ENCODE peak calls at places on chromosome 7, in ten cellular contexts. F is DND-41; R is suprapubic skin; T is pancreas; N is left ventricle myocardium inferior; U is right cardiac atrium; L is stomach; E is IMR-90; V is CD8-positive, alpha-beta T cell; J is fibroblast of lung. P is an unnamed sample. For H3K4me1, the result is how much of the 10 kb centered on the place peaks cover.

GRCh38 chr7:124171068-124171467 is 138.2 kb upstream of the TMEM229A start:
- DNase-seq in F (no peak), R (no peak), T (no peak), N (peak), U (no peak), L (no peak), E (peak), V (no peak), J (no peak), P (no peak)

GRCh38 chr7:94561841-94562514 is 52.4 kb downstream of the CASD1 start:
- DNase-seq in F (no peak), R (no peak), T (no peak), N (no peak), U (no peak), L (no peak), E (peak), V (no peak), J (peak), P (no peak)

GRCh38 chr7:158865462-158865922 is 9.1 kb downstream of the DYNC2I1 start:
- DNase-seq in F (no peak), R (no peak), T (no peak), N (no peak), U (no peak), L (no peak), E (no peak), V (no peak), J (no peak), P (no peak)

GRCh38 chr7:95205821-95206220 is 118.5 kb downstream of the PON1 start:
- DNase-seq in F (no peak), R (no peak), T (no peak), N (no peak), U (no peak), L (no peak), E (peak), V (no peak), J (peak), P (no peak)

GRCh38 chr7:147593271-147594057 is 997.1 kb upstream of the C7orf33 start:
- DNase-seq in F (no peak), R (no peak), T (no peak), N (no peak), U (no peak), L (no peak), E (no peak), V (no peak), J (no peak), P (no peak)

GRCh38 chr7:111622084-111622483 is 59.8 kb upstream of the IMMP2L start:
- DNase-seq in F (no peak), R (no peak), T (no peak), N (no peak), U (no peak), L (no peak), E (no peak), V (no peak), J (no peak), P (no peak)

GRCh38 chr7:140677496-140677895 is 4.8 kb downstream of the ADCK2 start:
- DNase-seq in F (no peak), R (peak), T (no peak), N (no peak), U (no peak), L (no peak), E (no peak), V (no peak), J (no peak), P (no peak)

GRCh38 chr7:98669417-98670015 is 52.4 kb downstream of the NPTX2 start:
- DNase-seq in F (no peak), R (no peak), T (no peak), N (peak), U (no peak), L (no peak), E (no peak), V (no peak), J (no peak), P (no peak)

GRCh38 chr7:8217200-8218068 is 44.5 kb downstream of the ICA1 start:
- DNase-seq in F (peak), R (no peak), T (no peak), N (no peak), U (no peak), L (no peak), E (peak), V (peak), J (peak), P (peak)

GRCh38 chr7:94615641-94616040 is 40.3 kb downstream of the SGCE start:
- DNase-seq in F (no peak), R (no peak), T (no peak), N (no peak), U (no peak), L (no peak), E (no peak), V (no peak), J (no peak), P (no peak)

GRCh38 chr7:22725585-22725984 is 1.4 kb upstream of the IL6 start:
- DNase-seq in F (no peak), R (no peak), T (no peak), N (no peak), U (no peak), L (no peak), E (peak), V (no peak), J (peak), P (no peak)

GRCh38 chr7:94127026-94127425 is 122.9 kb upstream of the BET1 start:
- DNase-seq in F (no peak), R (no peak), T (no peak), N (no peak), U (no peak), L (no peak), E (peak), V (no peak), J (no peak), P (no peak)

GRCh38 chr7:47902013-47902412 is 46.3 kb downstream of the PKD1L1 start:
- DNase-seq in F (no peak), R (no peak), T (no peak), N (no peak), U (no peak), L (no peak), E (no peak), V (no peak), J (no peak), P (no peak)

GRCh38 chr7:767941-768729 is 41.1 kb upstream of the PRKAR1B start:
- DNase-seq in F (no peak), R (no peak), T (no peak), N (no peak), U (peak), L (no peak), E (peak), V (no peak), J (peak), P (no peak)

GRCh38 chr7:47622946-47623640 is 41.2 kb upstream of the TNS3 start:
- DNase-seq in F (no peak), R (no peak), T (peak), N (no peak), U (no peak), L (no peak), E (peak), V (no peak), J (peak), P (no peak)

GRCh38 chr7:95933618-95934017 is 161.3 kb downstream of the DYNC1I1 start:
- DNase-seq in F (no peak), R (no peak), T (no peak), N (no peak), U (no peak), L (no peak), E (no peak), V (no peak), J (no peak), P (no peak)

GRCh38 chr7:133754718-133755117 is 372.4 kb upstream of the LRGUK start:
- DNase-seq in F (no peak), R (no peak), T (no peak), N (no peak), U (no peak), L (no peak), E (peak), V (no peak), J (no peak), P (no peak)

GRCh38 chr7:4951903-4952636 is 6.9 kb downstream of the MMD2 start:
- DNase-seq in F (peak), R (no peak), T (no peak), N (no peak), U (no peak), L (no peak), E (peak), V (no peak), J (peak), P (no peak)

GRCh38 chr7:11831383-11831726 is 643 bp downstream of the THSD7A start:
- DNase-seq in F (no peak), R (no peak), T (no peak), N (no peak), U (no peak), L (no peak), E (no peak), V (no peak), J (no peak), P (no peak)

DNA sequence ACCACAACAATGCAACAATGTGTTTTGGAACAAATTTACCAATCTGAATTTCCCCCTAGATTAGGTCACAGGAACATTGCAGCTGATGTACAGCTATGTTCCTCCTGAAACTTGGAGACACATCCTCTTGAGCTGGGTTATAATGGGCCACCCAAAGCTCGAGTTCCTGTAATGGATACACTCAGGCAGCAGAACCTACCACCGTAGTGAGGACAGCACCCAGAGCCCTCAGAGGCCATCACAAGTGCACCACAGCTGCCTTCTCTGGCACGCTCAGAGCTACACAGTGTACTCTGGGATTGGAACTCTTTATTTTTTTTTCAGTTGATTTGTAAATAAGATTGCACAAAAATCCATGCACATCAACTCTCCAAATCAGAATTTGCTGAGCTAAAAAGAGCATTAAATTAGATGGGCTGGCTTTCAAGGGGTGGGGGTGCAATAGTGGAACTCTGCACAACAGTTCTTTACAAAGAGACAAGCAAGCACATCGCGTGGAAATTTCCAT is 56.7 kb downstream of the EGFR start:
- DNase-seq in F (no peak), R (peak), T (no peak), N (peak), U (no peak), L (peak), E (no peak), V (no peak), J (no peak), P (no peak)
- H3K4me1 ChIP-seq in F (under half), R (half or more), T (half or more), N (half or more), U (under half), L (half or more), E (under half), V (under half), J (under half), P (under half)

DNA sequence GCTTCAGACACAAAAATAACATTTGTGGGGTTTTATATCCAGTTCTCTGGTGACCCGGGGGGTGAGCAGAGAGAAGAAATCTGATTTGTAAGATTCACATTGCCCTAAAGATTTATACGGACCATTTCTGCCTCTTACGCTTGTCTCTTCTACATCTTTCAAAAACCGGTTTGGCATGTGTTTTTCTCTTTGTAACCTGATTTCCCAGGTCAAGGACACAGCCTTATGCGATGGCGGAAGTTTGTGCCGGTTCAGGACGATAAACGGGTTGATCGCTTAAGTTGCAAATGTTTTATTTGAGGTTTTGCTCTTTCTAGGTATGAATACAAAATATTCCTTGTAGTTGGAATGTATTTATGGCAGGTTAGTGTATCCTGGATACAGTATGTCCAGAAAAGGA is 61.6 kb upstream of the SH2B2 start:
- DNase-seq in F (no peak), R (no peak), T (no peak), N (no peak), U (no peak), L (no peak), E (no peak), V (no peak), J (no peak), P (no peak)
- H3K27ac ChIP-seq in F (no peak), R (no peak), T (no peak), N (no peak), U (no peak), L (no peak), E (no peak), V (no peak), J (no peak), P (no peak)

DNA sequence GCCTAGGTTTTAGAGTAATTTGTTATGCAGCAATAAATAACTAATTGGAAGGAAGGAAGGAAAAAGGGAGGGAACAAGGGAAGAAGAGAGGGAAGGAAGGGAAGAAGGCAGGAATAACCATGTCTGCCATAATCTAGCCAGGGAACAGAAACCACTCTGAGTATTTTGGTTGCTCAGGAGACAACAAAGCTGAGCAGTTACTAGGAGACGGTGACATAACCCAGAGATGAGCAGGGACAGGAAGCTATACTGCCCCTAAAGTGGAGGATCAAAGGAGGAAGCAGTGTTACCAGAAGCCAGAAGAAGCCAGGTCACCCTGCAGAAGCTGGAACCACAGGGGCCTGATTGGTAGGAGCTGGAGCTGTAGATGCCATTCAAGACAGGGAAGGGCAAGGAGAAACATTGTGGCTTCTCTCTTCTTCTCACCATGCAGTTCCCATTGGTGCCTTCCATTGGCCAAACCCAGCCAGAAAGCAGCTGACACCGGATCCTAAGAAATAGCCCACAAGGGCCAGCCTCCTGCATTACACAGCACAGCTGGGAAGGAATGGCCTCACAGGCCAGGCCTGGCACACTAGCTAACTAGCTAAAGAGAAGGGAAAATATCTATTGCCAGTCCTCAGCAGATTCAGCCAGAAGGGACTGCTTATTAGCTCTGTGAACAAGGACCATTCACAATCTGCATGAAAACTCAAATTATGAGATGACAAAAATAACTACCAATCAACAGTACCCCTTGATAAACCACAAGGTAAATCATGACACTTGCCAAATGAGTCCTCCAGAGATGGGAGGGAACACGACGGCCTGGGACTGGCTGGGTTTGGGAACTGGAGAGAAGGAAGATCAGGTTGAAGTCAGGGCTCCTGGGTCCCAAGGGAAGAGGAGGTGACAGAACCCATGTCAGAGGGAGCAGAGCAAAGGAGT is 184.5 kb upstream of the NFE2L3 start:
- DNase-seq in F (no peak), R (no peak), T (no peak), N (no peak), U (no peak), L (no peak), E (no peak), V (no peak), J (no peak), P (no peak)
- H3K4me1 ChIP-seq in F (under half), R (under half), T (under half), N (under half), U (under half), L (under half), E (under half), V (under half), J (under half), P (under half)

DNA sequence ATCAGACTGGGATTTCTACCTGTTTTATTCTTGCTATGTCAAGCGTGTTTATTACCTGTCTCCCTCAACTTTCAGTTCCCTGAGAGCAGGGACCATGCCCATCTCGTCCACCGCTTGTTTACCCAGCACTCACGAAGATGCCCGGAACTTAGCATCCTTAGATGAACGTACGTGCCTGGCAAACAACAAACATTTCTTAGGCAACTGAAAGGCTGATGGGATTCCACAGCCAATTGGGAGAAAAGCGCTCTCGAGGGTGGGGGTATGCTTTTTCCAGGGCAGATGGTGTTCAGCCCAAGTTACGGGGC is 365 bp upstream of the CHPF2 start:
- DNase-seq in F (no peak), R (no peak), T (no peak), N (no peak), U (no peak), L (no peak), E (no peak), V (no peak), J (no peak), P (no peak)
- H3K27ac ChIP-seq in F (peak), R (peak), T (no peak), N (peak), U (peak), L (peak), E (peak), V (peak), J (peak), P (peak)

DNA sequence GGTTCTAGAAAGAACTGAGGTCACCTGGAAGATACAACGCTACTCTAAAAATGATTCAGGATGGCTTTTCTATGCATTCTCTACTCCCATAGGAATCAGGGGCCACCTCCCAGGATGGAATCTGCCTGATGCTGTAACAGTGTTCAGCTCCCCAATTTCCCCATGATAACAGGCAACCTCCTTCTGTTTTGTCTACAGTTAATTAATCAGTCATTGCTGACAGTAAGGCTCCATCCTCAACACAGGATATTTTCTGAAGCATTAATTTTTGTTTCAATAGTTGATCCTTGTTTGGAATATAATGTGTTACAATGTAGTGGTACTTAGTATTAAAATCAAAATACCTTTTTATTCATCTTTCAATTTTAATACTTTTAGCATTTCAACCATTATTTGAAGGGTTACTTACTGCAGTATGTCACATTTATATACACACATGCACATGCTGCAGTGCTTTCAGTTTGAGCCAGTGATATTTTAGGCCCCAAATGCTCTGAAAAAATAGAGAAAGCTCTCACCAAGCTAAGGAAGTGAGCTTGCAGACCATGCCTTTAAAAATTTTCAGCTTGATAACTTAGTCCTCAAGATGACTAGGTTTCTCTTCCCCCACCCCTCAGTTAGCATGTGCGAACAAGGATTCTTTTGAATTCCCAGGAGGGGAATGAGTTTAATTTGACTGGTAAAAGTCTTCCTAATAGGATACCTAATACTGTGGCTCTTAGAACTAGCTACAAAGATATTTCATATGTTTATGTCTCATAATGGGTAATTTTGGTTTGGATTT is 592 bp upstream of the PIK3CG start:
- DNase-seq in F (peak), R (no peak), T (no peak), N (no peak), U (no peak), L (no peak), E (no peak), V (no peak), J (no peak), P (no peak)
- H3K4me1 ChIP-seq in F (half or more), R (under half), T (under half), N (under half), U (under half), L (under half), E (under half), V (under half), J (under half), P (under half)